ENCODE peak calls at places on chromosome 5, in nine cellular contexts. R is PC-9, E is mammary epithelial cell, Z is fibroblast of pulmonary artery, L is suprapubic skin, A is ovary, X is uterus, I is stomach, G is IMR-90. D is an unnamed sample.

GRCh38 chr5:59042683-59043082 is 459.8 kb downstream of the RAB3C start:
- DNase-seq in Z (no peak), I (peak; percentile 32), L (no peak), G (no peak), E (no peak), A (no peak), R (no peak), X (peak; percentile 22), D (peak; percentile 75)

GRCh38 chr5:109951348-109951747 is 261.6 kb downstream of the MAN2A1 start:
- DNase-seq in L (no peak), Z (no peak), A (no peak), G (no peak), R (no peak), I (no peak), E (no peak), X (no peak), D (no peak)

GRCh38 chr5:9188131-9188530 is 357.7 kb downstream of the SEMA5A start:
- DNase-seq in R (peak; percentile 40), I (no peak), X (no peak), L (no peak), Z (peak; percentile 82), E (peak; percentile 62), A (no peak), G (peak; percentile 96), D (peak; percentile 95)

GRCh38 chr5:21199087-21199486 is 1211.1 kb upstream of the CDH18 start:
- DNase-seq in G (no peak), I (no peak), X (no peak), L (no peak), A (no peak), R (no peak), Z (no peak), E (no peak), D (no peak)

GRCh38 chr5:72624641-72625236 is 117.5 kb upstream of the ZNF366 start:
- DNase-seq in X (peak; percentile 48), E (no peak), Z (peak; percentile 54), I (no peak), R (no peak), G (peak; percentile 76), L (no peak), A (no peak), D (peak; percentile 50)

GRCh38 chr5:36441215-36441614 is 139.5 kb upstream of the RANBP3L start:
- DNase-seq in L (no peak), R (no peak), I (no peak), G (no peak), X (no peak), E (no peak), Z (no peak), A (no peak), D (no peak)

GRCh38 chr5:38922199-38922598 is 76.4 kb downstream of the OSMR start:
- DNase-seq in I (peak; percentile 60), Z (peak; percentile 68), X (no peak), G (peak; percentile 51), E (peak; percentile 33), A (peak; percentile 65), L (no peak), R (peak; percentile 62), D (peak; percentile 79)

GRCh38 chr5:90096415-90097081 is 313.0 kb downstream of the CETN3 start:
- DNase-seq in E (peak; percentile 76), R (peak; percentile 72), L (no peak), I (peak; percentile 61), A (no peak), Z (peak; percentile 77), X (peak; percentile 23), G (peak; percentile 52), D (peak; percentile 79)

GRCh38 chr5:4976918-4977317 is 163.2 kb upstream of the ADAMTS16 start:
- DNase-seq in R (no peak), Z (no peak), I (no peak), L (no peak), E (no peak), X (no peak), G (no peak), A (no peak), D (no peak)

DNA sequence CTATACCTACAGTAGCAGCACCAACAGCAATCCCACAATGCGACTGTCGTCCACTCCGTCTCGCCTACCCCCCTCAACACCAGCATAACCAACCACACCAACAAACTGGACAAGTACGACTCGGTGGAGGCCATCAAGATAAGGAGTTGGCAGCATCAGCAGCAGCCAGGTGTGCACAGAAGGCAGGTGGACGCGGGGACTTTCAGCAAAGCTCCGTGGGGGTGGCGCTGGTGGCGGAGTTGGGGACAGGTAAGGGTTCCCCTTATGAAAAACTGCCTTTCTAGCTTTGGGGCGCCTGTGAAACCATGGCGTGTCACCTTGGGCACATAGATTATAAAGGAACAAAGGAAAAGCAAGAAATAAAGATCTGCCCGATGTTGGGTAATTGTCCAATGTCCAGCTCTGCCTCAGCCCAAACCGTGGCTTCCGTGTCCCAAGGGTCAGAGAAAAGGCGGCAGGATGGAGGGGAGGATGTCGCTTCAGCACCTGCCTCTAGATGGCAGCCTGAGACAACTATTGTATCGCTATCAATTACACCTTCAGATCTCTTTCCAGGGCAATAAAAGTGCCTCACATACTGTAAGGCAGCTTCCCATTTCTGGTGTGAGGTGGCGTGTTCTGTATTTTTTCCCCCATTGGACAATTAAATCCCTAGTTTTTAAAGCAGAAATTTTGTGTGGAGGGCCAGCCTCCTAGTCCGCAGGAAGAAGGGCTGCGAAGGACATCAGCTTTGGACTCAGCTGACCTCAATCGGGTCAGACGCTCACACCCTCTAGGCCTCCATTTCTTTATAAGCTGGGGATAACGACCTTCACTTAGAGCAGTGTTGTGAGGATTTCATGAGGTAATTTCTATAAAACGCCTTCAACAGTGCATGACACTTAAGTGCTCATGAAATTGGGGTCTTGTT is 58.8 kb downstream of the MTRR start:
- DNase-seq in R (peak; percentile 47), E (peak; percentile 33), A (peak; percentile 63), I (peak; percentile 64), Z (peak; percentile 66), X (no peak), L (no peak), G (peak; percentile 64), D (peak; percentile 74)
- TF ChIP-seq CTCF in R (peak; percentile 91), E (peak; percentile 82), A (peak; percentile 52), I (peak; percentile 66), Z (peak; percentile 79), X (peak; percentile 52), L (peak; percentile 57), G (peak; percentile 74), D (peak; percentile 87)

DNA sequence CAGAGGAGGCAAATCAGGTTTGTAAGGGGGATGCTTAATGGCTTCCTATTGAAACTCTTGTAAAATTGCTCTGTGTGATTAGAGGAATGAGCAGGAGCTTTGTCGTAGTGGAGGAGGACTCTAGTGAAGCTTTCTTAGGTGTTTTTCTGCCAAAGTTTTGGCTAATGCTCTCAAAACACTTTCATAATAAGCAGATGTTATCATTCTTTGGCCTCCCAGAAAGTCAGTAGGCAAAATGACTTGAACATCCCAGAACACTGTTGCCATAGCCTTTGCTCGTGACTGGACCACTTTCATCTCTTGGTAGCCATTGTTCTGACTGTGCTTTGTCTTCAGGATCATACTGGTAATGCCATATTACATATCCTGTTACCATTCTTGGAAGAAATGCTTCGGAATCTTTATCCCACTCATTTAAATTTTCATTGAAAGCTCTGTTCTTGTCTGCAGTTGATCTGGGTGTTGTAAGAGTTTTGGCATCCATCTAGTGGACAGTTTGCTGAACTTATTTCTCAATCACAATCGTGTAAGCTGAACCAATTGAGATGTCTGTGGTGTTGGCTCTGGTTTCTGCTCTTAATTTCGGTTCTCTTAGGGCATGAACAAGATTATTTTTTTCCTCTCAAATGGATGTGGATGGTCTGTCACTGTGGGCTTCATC is 187.6 kb downstream of the COMMD10 start:
- DNase-seq in X (no peak), Z (peak; percentile 73), I (no peak), A (no peak), G (peak; percentile 52), L (no peak), R (no peak), E (no peak), D (peak; percentile 64)
- TF ChIP-seq CTCF in X (no peak), Z (peak; percentile 26), I (no peak), A (no peak), G (no peak), L (no peak), R (no peak), E (peak; percentile 23), D (peak; percentile 36)

GRCh38 chr5:33842456-33842855 is 49.3 kb downstream of the ADAMTS12 start:
- DNase-seq in L (no peak), Z (no peak), E (no peak), I (no peak), R (peak; percentile 0), A (no peak), X (no peak), G (no peak), D (no peak)
- TF ChIP-seq CTCF in L (no peak), Z (no peak), E (no peak), I (no peak), R (no peak), A (no peak), X (no peak), G (no peak), D (no peak)

DNA sequence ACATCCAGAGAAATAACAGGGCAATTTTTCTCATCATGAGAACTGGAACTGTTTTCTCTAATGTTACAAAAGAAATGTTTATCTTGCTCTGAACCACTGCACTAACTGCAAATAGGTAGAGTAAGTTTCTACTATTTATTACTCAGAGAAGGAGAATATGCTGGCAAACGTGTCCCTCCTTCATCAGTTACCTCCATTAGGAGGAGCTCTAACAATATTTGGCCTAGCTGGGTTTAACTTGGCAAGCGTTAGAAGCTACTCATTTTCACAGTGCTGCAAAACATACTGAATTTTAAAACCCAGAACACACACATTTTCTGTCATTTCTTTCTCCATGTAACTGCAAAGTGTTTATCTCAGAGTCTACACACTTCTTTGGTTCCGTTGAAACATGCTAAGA is 101.0 kb upstream of the GABRG2 start:
- DNase-seq in G (no peak), R (no peak), A (no peak), L (no peak), X (no peak), I (no peak), E (no peak), Z (no peak), D (no peak)
- TF ChIP-seq CTCF in G (no peak), R (no peak), A (no peak), L (no peak), X (peak; percentile 5), I (no peak), E (peak; percentile 57), Z (no peak), D (no peak)

GRCh38 chr5:93621340-93621872 is 38.4 kb downstream of the NR2F1 start:
- DNase-seq in Z (peak; percentile 55), E (peak; percentile 13), G (peak; percentile 70), A (peak; percentile 84), X (peak; percentile 85), R (peak; percentile 53), I (peak; percentile 53), L (peak; percentile 81), D (peak; percentile 81)

GRCh38 chr5:93622240-93622885 is 39.3 kb downstream of the NR2F1 start:
- DNase-seq in Z (peak; percentile 74), R (peak; percentile 67), L (no peak), A (no peak), E (peak; percentile 25), G (peak; percentile 77), I (no peak), X (no peak), D (peak; percentile 87)

GRCh38 chr5:93623153-93623552 is 40.1 kb downstream of the NR2F1 start:
- DNase-seq in A (no peak), G (no peak), R (no peak), X (no peak), E (no peak), Z (no peak), I (no peak), L (no peak), D (no peak)

GRCh38 chr5:93620487-93621339 is 37.7 kb downstream of the NR2F1 start:
- DNase-seq in Z (peak; percentile 63), A (peak; percentile 66), X (peak; percentile 54), G (peak; percentile 68), E (peak; percentile 67), I (peak; percentile 71), R (peak; percentile 55), L (peak; percentile 79), D (peak; percentile 79)
- TF ChIP-seq CTCF in Z (peak; percentile 9), A (no peak), X (no peak), G (peak; percentile 21), E (peak; percentile 33), I (no peak), R (no peak), L (no peak), D (peak; percentile 30)

D was measured in choroid plexus epithelial cell.